ENCODE peak calls at places on chromosomes 1 and 21, in four cellular contexts. Y is activated CD4-positive, alpha-beta T cell treated with anti-CD3 and anti-CD28 coated beads, Interleukin-2, amount 50 U/mL, for 48 hours; X is ACHN; E is skeletal muscle cell. Q is an unnamed sample.

GRCh38 chr1:36306210-36306901 is at the start of gene SH3D21:
- DNase-seq in Y (peak), X (peak), E (no peak), Q (no peak)

GRCh38 chr1:186442651-186443114 is 18.2 kb downstream of the PDC start:
- DNase-seq in Y (no peak), X (no peak), E (peak), Q (peak)

GRCh38 chr1:167701510-167701909 is 20.3 kb upstream of the MPZL1 start:
- DNase-seq in Y (no peak), X (no peak), E (no peak), Q (no peak)

GRCh38 chr1:14767075-14767474 is 168.6 kb downstream of the KAZN start:
- DNase-seq in Y (no peak), X (no peak), E (no peak), Q (no peak)

GRCh38 chr1:201506573-201507567 is at the start of gene CSRP1:
- DNase-seq in Y (peak), X (peak), E (peak), Q (no peak)

GRCh38 chr1:19139711-19140110 is 70.4 kb downstream of the UBR4 start:
- DNase-seq in Y (no peak), X (no peak), E (no peak), Q (no peak)

GRCh38 chr1:172167801-172168596 is 252.5 kb upstream of the C1orf105 start:
- DNase-seq in Y (no peak), X (peak), E (peak), Q (peak)

GRCh38 chr1:229287257-229287656 is 16.3 kb downstream of the RAB4A start:
- DNase-seq in Y (no peak), X (no peak), E (no peak), Q (no peak)

GRCh38 chr1:220817907-220818306 is 31.2 kb downstream of the MTARC1 start:
- DNase-seq in Y (no peak), X (no peak), E (no peak), Q (peak)

GRCh38 chr1:108502624-108503023 is 52.5 kb downstream of the NBPF6 start:
- DNase-seq in Y (no peak), X (peak), E (no peak), Q (peak)

GRCh38 chr1:154727409-154727808 is 119.4 kb upstream of the ADAR start:
- DNase-seq in Y (no peak), X (no peak), E (no peak), Q (no peak)

GRCh38 chr21:45989355-45990048 is 7.9 kb downstream of the COL6A1 start:
- DNase-seq in Y (no peak), X (no peak), E (no peak), Q (no peak)

GRCh38 chr1:109637446-109637845 is 17.8 kb downstream of the AMPD2 start:
- DNase-seq in Y (no peak), X (no peak), E (no peak), Q (no peak)

GRCh38 chr1:25109527-25109926 is 122.8 kb downstream of the SYF2 start:
- DNase-seq in Y (no peak), X (no peak), E (no peak), Q (no peak)

GRCh38 chr21:32993894-32994293 is 31.8 kb upstream of the OLIG2 start:
- DNase-seq in Y (no peak), X (no peak), E (no peak), Q (no peak)

GRCh38 chr1:161192476-161193465 is 6.1 kb downstream of the ADAMTS4 start:
- DNase-seq in Y (peak), X (peak), E (no peak), Q (no peak)

GRCh38 chr1:180533571-180533987 is 25.2 kb upstream of the OVAAL start:
- DNase-seq in Y (peak), X (peak), E (no peak), Q (peak)

GRCh38 chr1:200737647-200738296 is 921 bp upstream of the CAMSAP2 start:
- DNase-seq in Y (no peak), X (no peak), E (no peak), Q (no peak)

GRCh38 chr1:2469103-2469940 is 6.8 kb upstream of the PLCH2 start:
- DNase-seq in Y (no peak), X (no peak), E (no peak), Q (no peak)

GRCh38 chr1:9842781-9843575 is 19.2 kb upstream of the CLSTN1 start:
- DNase-seq in Y (no peak), X (no peak), E (no peak), Q (no peak)

GRCh38 chr1:51331206-51332100 is 1.1 kb upstream of the TTC39A start:
- DNase-seq in Y (no peak), X (peak), E (no peak), Q (no peak)

GRCh38 chr21:42403611-42404231 is at the start of gene UBASH3A:
- DNase-seq in Y (peak), X (no peak), E (no peak), Q (no peak)

GRCh38 chr1:38018864-38019343 is 6.4 kb downstream of the UTP11 start:
- DNase-seq in Y (no peak), X (peak), E (no peak), Q (no peak)

GRCh38 chr1:28577052-28577678 is 14.9 kb upstream of the RAB42 start:
- DNase-seq in Y (peak), X (no peak), E (no peak), Q (no peak)

GRCh38 chr1:174626031-174627020 is 178.6 kb downstream of the GPR52 start:
- DNase-seq in Y (no peak), X (no peak), E (peak), Q (peak)

GRCh38 chr1:56415720-56416119 is 163.6 kb downstream of the PLPP3 start:
- DNase-seq in Y (no peak), X (no peak), E (no peak), Q (no peak)

GRCh38 chr1:115593365-115594259 is 48.2 kb upstream of the VANGL1 start:
- DNase-seq in Y (no peak), X (no peak), E (no peak), Q (no peak)

GRCh38 chr1:35637401-35637809 is 3.9 kb downstream of the PSMB2 start:
- DNase-seq in Y (no peak), X (peak), E (no peak), Q (peak)

Q was measured in AG09309.